ENCODE peak calls at places on chromosomes 13 and 19, in nine cellular contexts. B, L, A, E, T, F, W, Y and D are unnamed samples.

GRCh38 chr19:19145281-19145999 is 7.2 kb upstream of the TMEM161A start:
- ATAC-seq in B (no peak), L (peak; percentile 17), A (no peak), E (no peak), T (no peak), F (no peak), W (no peak), Y (no peak), D (peak; percentile 24)

GRCh38 chr13:105202384-105202783 is 1333.1 kb downstream of the EFNB2 start:
- ATAC-seq in B (no peak), L (no peak), A (no peak), E (no peak), T (no peak), F (no peak), W (no peak), Y (peak; percentile 80), D (no peak)

GRCh38 chr19:28420731-28421550 is 792.0 kb downstream of the UQCRFS1 start:
- ATAC-seq in B (no peak), L (no peak), A (no peak), E (no peak), T (no peak), F (no peak), W (no peak), Y (no peak), D (no peak)

GRCh38 chr13:77985866-77986636 is 67.4 kb upstream of the EDNRB start:
- ATAC-seq in B (no peak), L (peak; percentile 24), A (no peak), E (no peak), T (no peak), F (no peak), W (no peak), Y (no peak), D (no peak)

GRCh38 chr13:114099918-114100445 is 32.4 kb downstream of the RASA3 start:
- ATAC-seq in B (peak; percentile 34), L (peak; percentile 15), A (no peak), E (peak; percentile 75), T (peak; percentile 45), F (no peak), W (no peak), Y (peak; percentile 39), D (peak; percentile 54)

GRCh38 chr19:1020868-1021425 is at the start of gene TMEM259:
- ATAC-seq in B (peak; percentile 86), L (peak; percentile 93), A (peak; percentile 92), E (peak; percentile 87), T (peak; percentile 83), F (peak; percentile 92), W (peak; percentile 98), Y (peak; percentile 88), D (peak; percentile 83)

GRCh38 chr13:77372275-77372674 is 45.4 kb upstream of the MYCBP2 start:
- ATAC-seq in B (no peak), L (no peak), A (no peak), E (no peak), T (no peak), F (peak; percentile 23), W (peak; percentile 41), Y (no peak), D (no peak)

GRCh38 chr13:32902898-32903297 is 113.3 kb upstream of the KL start:
- ATAC-seq in B (no peak), L (peak; percentile 90), A (no peak), E (no peak), T (no peak), F (no peak), W (no peak), Y (peak; percentile 45), D (peak; percentile 41)

GRCh38 chr13:44224433-44225149 is 149.0 kb upstream of the SERP2 start:
- ATAC-seq in B (no peak), L (peak; percentile 58), A (no peak), E (no peak), T (no peak), F (no peak), W (no peak), Y (peak; percentile 46), D (no peak)

GRCh38 chr19:1707240-1707639 is 46.1 kb upstream of the ONECUT3 start:
- ATAC-seq in B (no peak), L (no peak), A (no peak), E (no peak), T (no peak), F (no peak), W (no peak), Y (no peak), D (no peak)

GRCh38 chr13:99352351-99353271 is 45.4 kb upstream of the GPR183 start:
- ATAC-seq in B (no peak), L (no peak), A (peak; percentile 29), E (no peak), T (no peak), F (peak; percentile 28), W (no peak), Y (no peak), D (no peak)

GRCh38 chr19:34461375-34462100 is 20.0 kb upstream of the WTIP start:
- ATAC-seq in B (no peak), L (peak; percentile 85), A (no peak), E (no peak), T (no peak), F (no peak), W (no peak), Y (no peak), D (no peak)

GRCh38 chr19:16571689-16572331 is 405 bp downstream of the SLC35E1 start:
- ATAC-seq in B (peak; percentile 35), L (no peak), A (peak; percentile 53), E (peak; percentile 38), T (peak; percentile 51), F (peak; percentile 43), W (peak; percentile 48), Y (no peak), D (peak; percentile 23)

GRCh38 chr19:41906916-41907680 is 21.2 kb downstream of the ERFL start:
- ATAC-seq in B (no peak), L (no peak), A (no peak), E (no peak), T (no peak), F (no peak), W (no peak), Y (no peak), D (no peak)

GRCh38 chr19:52621376-52621775 is 16.8 kb downstream of the ZNF83 start:
- ATAC-seq in B (no peak), L (no peak), A (no peak), E (no peak), T (no peak), F (no peak), W (no peak), Y (no peak), D (no peak)

GRCh38 chr13:24502567-24503375 is 9.8 kb downstream of the PARP4 start:
- ATAC-seq in B (no peak), L (peak; percentile 83), A (peak; percentile 25), E (peak; percentile 94), T (no peak), F (peak; percentile 69), W (no peak), Y (peak; percentile 63), D (peak; percentile 97)

GRCh38 chr13:110771194-110771593 is 57.7 kb downstream of the ING1 start:
- ATAC-seq in B (no peak), L (no peak), A (no peak), E (no peak), T (no peak), F (no peak), W (peak; percentile 48), Y (peak; percentile 24), D (no peak)

GRCh38 chr19:40831502-40832430 is 18.5 kb downstream of the CYP2A6 start:
- ATAC-seq in B (no peak), L (peak; percentile 69), A (no peak), E (peak; percentile 34), T (no peak), F (no peak), W (no peak), Y (peak; percentile 81), D (no peak)

GRCh38 chr19:39568604-39569003 is 28.6 kb upstream of the EID2 start:
- ATAC-seq in B (no peak), L (no peak), A (no peak), E (peak; percentile 59), T (no peak), F (peak; percentile 63), W (no peak), Y (no peak), D (no peak)

GRCh38 chr13:27393101-27393500 is 31.3 kb upstream of the GTF3A start:
- ATAC-seq in B (no peak), L (no peak), A (no peak), E (no peak), T (no peak), F (no peak), W (no peak), Y (no peak), D (no peak)

GRCh38 chr19:39400997-39401548 is 5.6 kb upstream of the ZFP36 start:
- ATAC-seq in B (peak; percentile 12), L (no peak), A (peak; percentile 0), E (peak; percentile 2), T (no peak), F (peak; percentile 8), W (no peak), Y (no peak), D (no peak)

GRCh38 chr19:7927605-7928333 is 1.8 kb upstream of the CTXN1 start:
- ATAC-seq in B (no peak), L (peak; percentile 10), A (no peak), E (no peak), T (no peak), F (no peak), W (no peak), Y (no peak), D (no peak)

GRCh38 chr13:29532821-29533220 is 62.7 kb downstream of the SLC7A1 start:
- ATAC-seq in B (no peak), L (no peak), A (no peak), E (no peak), T (no peak), F (no peak), W (no peak), Y (no peak), D (no peak)

GRCh38 chr19:1941146-1942077 is at the start of gene CSNK1G2:
- ATAC-seq in B (peak; percentile 0), L (no peak), A (peak; percentile 61), E (peak; percentile 71), T (peak; percentile 33), F (peak; percentile 61), W (peak; percentile 0), Y (peak; percentile 1), D (peak; percentile 0)